ENCODE peak calls at places on chromosomes 4 and X, in ten cellular contexts. O is heart left ventricle; E is neural progenitor cell; F is endothelial cell; D is head of caudate nucleus; H is HT1080; V is activated CD8-positive, alpha-beta memory T cell treated with anti-CD3 and anti-CD28 coated beads for 24 hours; I is cardiac fibroblast; C is immature natural killer cell; X is GM06990. N is an unnamed sample.

GRCh38 chrX:67545772-67546495 is 2.1 kb downstream of the AR start:
- DNase-seq in O (peak), E (peak), F (peak), D (peak), H (no peak), V (no peak), I (peak), C (no peak), X (no peak), N (no peak)

GRCh38 chr4:101218346-101218745 is 129.0 kb downstream of the PPP3CA start:
- DNase-seq in O (no peak), E (no peak), F (no peak), D (no peak), H (no peak), V (no peak), I (no peak), C (no peak), X (no peak), N (no peak)

GRCh38 chrX:118740276-118740889 is 13.0 kb downstream of the IL13RA1 start:
- DNase-seq in O (no peak), E (no peak), F (no peak), D (no peak), H (no peak), V (no peak), I (no peak), C (no peak), X (no peak), N (no peak)

GRCh38 chr4:159191989-159192388 is 89.1 kb downstream of the RAPGEF2 start:
- DNase-seq in O (no peak), E (peak), F (no peak), D (no peak), H (peak), V (no peak), I (peak), C (no peak), X (no peak), N (no peak)

GRCh38 chr4:85780664-85781063 is 305.7 kb downstream of the ARHGAP24 start:
- DNase-seq in O (no peak), E (no peak), F (no peak), D (no peak), H (peak), V (no peak), I (peak), C (no peak), X (no peak), N (no peak)

GRCh38 chrX:40468033-40468979 is 112.5 kb upstream of the ATP6AP2 start:
- DNase-seq in O (peak), E (peak), F (no peak), D (peak), H (peak), V (no peak), I (peak), C (peak), X (peak), N (no peak)

GRCh38 chr4:84965558-84966381 is 720 bp downstream of the WDFY3 start:
- DNase-seq in O (peak), E (peak), F (peak), D (peak), H (peak), V (no peak), I (peak), C (no peak), X (no peak), N (no peak)

GRCh38 chr4:101527186-101527585 is 179.9 kb upstream of the PPP3CA start:
- DNase-seq in O (no peak), E (no peak), F (no peak), D (no peak), H (peak), V (peak), I (no peak), C (peak), X (peak), N (no peak)

GRCh38 chr4:15917297-15917696 is 21.2 kb downstream of the FGFBP1 start:
- DNase-seq in O (no peak), E (no peak), F (no peak), D (no peak), H (no peak), V (no peak), I (no peak), C (no peak), X (no peak), N (no peak)

GRCh38 chr4:63036159-63036866 is 1372.9 kb downstream of the TECRL start:
- DNase-seq in O (peak), E (no peak), F (no peak), D (no peak), H (no peak), V (no peak), I (no peak), C (no peak), X (no peak), N (no peak)

GRCh38 chr4:138650917-138651564 is 364.5 kb upstream of the NOCT start:
- DNase-seq in O (no peak), E (no peak), F (no peak), D (no peak), H (peak), V (no peak), I (peak), C (no peak), X (no peak), N (no peak)

GRCh38 chr4:25585901-25586523 is 69.6 kb upstream of the SLC34A2 start:
- DNase-seq in O (no peak), E (peak), F (no peak), D (no peak), H (no peak), V (no peak), I (no peak), C (no peak), X (no peak), N (no peak)

GRCh38 chrX:30643313-30643821 is 9.9 kb upstream of the GK start:
- DNase-seq in O (no peak), E (no peak), F (no peak), D (no peak), H (no peak), V (no peak), I (peak), C (no peak), X (no peak), N (no peak)

GRCh38 chr4:19382993-19383392 is 868.7 kb upstream of the SLIT2 start:
- DNase-seq in O (no peak), E (no peak), F (no peak), D (no peak), H (peak), V (no peak), I (peak), C (no peak), X (no peak), N (no peak)

GRCh38 chr4:176377705-176378302 is 58.0 kb downstream of the SPCS3 start:
- DNase-seq in O (no peak), E (no peak), F (no peak), D (no peak), H (no peak), V (no peak), I (peak), C (no peak), X (peak), N (no peak)

GRCh38 chr4:166737430-166737829 is 496.9 kb downstream of the SPOCK3 start:
- DNase-seq in O (no peak), E (no peak), F (no peak), D (no peak), H (no peak), V (no peak), I (no peak), C (no peak), X (no peak), N (no peak)

GRCh38 chr4:111652206-111652605 is 493.0 kb upstream of the FAM241A start:
- DNase-seq in O (no peak), E (no peak), F (no peak), D (no peak), H (no peak), V (no peak), I (no peak), C (no peak), X (no peak), N (no peak)

GRCh38 chr4:94827481-94828110 is 69.8 kb downstream of the BMPR1B start:
- DNase-seq in O (no peak), E (no peak), F (no peak), D (no peak), H (peak), V (no peak), I (peak), C (no peak), X (no peak), N (no peak)

GRCh38 chr4:109969909-109970308 is 57.2 kb downstream of the EGF start:
- DNase-seq in O (no peak), E (no peak), F (peak), D (no peak), H (no peak), V (no peak), I (no peak), C (no peak), X (no peak), N (no peak)

GRCh38 chr4:1567808-1568581 is 116.1 kb downstream of the FAM53A start:
- DNase-seq in O (peak), E (peak), F (no peak), D (peak), H (no peak), V (no peak), I (no peak), C (no peak), X (no peak), N (no peak)

GRCh38 chrX:151896734-151897474 is 15.8 kb upstream of the MAGEA4 start:
- DNase-seq in O (no peak), E (no peak), F (no peak), D (no peak), H (peak), V (no peak), I (peak), C (no peak), X (no peak), N (no peak)

GRCh38 chr4:81783565-81783964 is 311.9 kb upstream of the RASGEF1B start:
- DNase-seq in O (no peak), E (no peak), F (no peak), D (no peak), H (no peak), V (no peak), I (no peak), C (no peak), X (no peak), N (no peak)

GRCh38 chr4:62209757-62210156 is 1009.6 kb downstream of the ADGRL3 start:
- DNase-seq in O (no peak), E (no peak), F (no peak), D (no peak), H (no peak), V (no peak), I (no peak), C (no peak), X (no peak), N (no peak)

GRCh38 chrX:38108364-38108763 is 102.0 kb downstream of the SYTL5 start:
- DNase-seq in O (no peak), E (no peak), F (no peak), D (no peak), H (no peak), V (no peak), I (peak), C (no peak), X (no peak), N (no peak)

GRCh38 chr4:10635096-10635495 is 49.5 kb downstream of the CLNK start:
- DNase-seq in O (no peak), E (no peak), F (no peak), D (no peak), H (no peak), V (no peak), I (no peak), C (no peak), X (no peak), N (no peak)